ENCODE peak calls at places on chromosomes 1 and 21, in five cellular contexts. H is IMR-90, A is A549, S is K562, M is GM12878. O is an unnamed sample.

GRCh38 chr1:34917017-34917416 is 12.4 kb downstream of the DLGAP3 start:
- DNase-seq in H (no peak), A (no peak), S (no peak), M (no peak), O (no peak)

GRCh38 chr1:56676571-56677035 is 31.5 kb downstream of the PRKAA2 start:
- DNase-seq in H (peak), A (peak), S (no peak), M (no peak), O (peak)

GRCh38 chr21:33949516-33950424 is 34.2 kb upstream of the ATP5PO start:
- DNase-seq in H (no peak), A (no peak), S (no peak), M (peak), O (no peak)

GRCh38 chr1:178223289-178223688 is 129.4 kb downstream of the RASAL2 start:
- DNase-seq in H (no peak), A (no peak), S (no peak), M (no peak), O (no peak)

GRCh38 chr1:14599173-14599754 is 779 bp downstream of the KAZN start:
- DNase-seq in H (no peak), A (no peak), S (peak), M (no peak), O (peak)

GRCh38 chr1:151809625-151810556 is 4.7 kb upstream of the LINGO4 start:
- DNase-seq in H (no peak), A (no peak), S (no peak), M (no peak), O (no peak)

GRCh38 chr1:7315946-7316345 is 455.1 kb upstream of the VAMP3 start:
- DNase-seq in H (no peak), A (no peak), S (no peak), M (no peak), O (no peak)

GRCh38 chr1:235910357-235911299 is 43.9 kb upstream of the LYST start:
- DNase-seq in H (peak), A (peak), S (no peak), M (no peak), O (peak)

GRCh38 chr21:28548291-28548690 is 444.4 kb downstream of the LTN1 start:
- DNase-seq in H (peak), A (no peak), S (no peak), M (no peak), O (no peak)

GRCh38 chr1:20731057-20731991 is 1.2 kb downstream of the SH2D5 start:
- DNase-seq in H (no peak), A (no peak), S (no peak), M (no peak), O (peak)

GRCh38 chr1:201792534-201793305 is 36.2 kb upstream of the IPO9 start:
- DNase-seq in H (peak), A (peak), S (peak), M (no peak), O (peak)

GRCh38 chr21:43572443-43572842 is 86.8 kb downstream of the HSF2BP start:
- DNase-seq in H (no peak), A (no peak), S (no peak), M (no peak), O (no peak)

GRCh38 chr1:206606867-206607266 is 5.4 kb downstream of the EIF2D start:
- DNase-seq in H (peak), A (peak), S (peak), M (no peak), O (peak)

GRCh38 chr1:246588322-246588721 is 22.1 kb downstream of the CNST start:
- DNase-seq in H (peak), A (no peak), S (no peak), M (no peak), O (no peak)

GRCh38 chr1:146039844-146040194 is 18.3 kb upstream of the HJV start:
- DNase-seq in H (no peak), A (no peak), S (no peak), M (no peak), O (no peak)

GRCh38 chr1:35539824-35540261 is 17.4 kb downstream of the KIAA0319L start:
- DNase-seq in H (peak), A (no peak), S (no peak), M (peak), O (no peak)

GRCh38 chr1:236492378-236492777 is 31.4 kb upstream of the LGALS8 start:
- DNase-seq in H (no peak), A (no peak), S (no peak), M (no peak), O (no peak)

GRCh38 chr1:212413902-212414327 is 771 bp downstream of the PACC1 start:
- DNase-seq in H (peak), A (peak), S (no peak), M (no peak), O (peak)

GRCh38 chr1:88812366-88812765 is 79.0 kb downstream of the GTF2B start:
- DNase-seq in H (no peak), A (no peak), S (no peak), M (no peak), O (no peak)

GRCh38 chr21:41976611-41977010 is 22.8 kb upstream of the C2CD2 start:
- DNase-seq in H (no peak), A (no peak), S (no peak), M (no peak), O (no peak)

GRCh38 chr21:15063081-15063820 is 1.5 kb downstream of the NRIP1 start:
- DNase-seq in H (peak), A (no peak), S (no peak), M (no peak), O (no peak)

GRCh38 chr1:6554907-6555778 is at the start of gene TAS1R1:
- DNase-seq in H (no peak), A (no peak), S (no peak), M (no peak), O (no peak)

GRCh38 chr1:234612352-234613127 is 2.6 kb upstream of the IRF2BP2 start:
- DNase-seq in H (peak), A (peak), S (peak), M (peak), O (peak)

GRCh38 chr1:57423135-57424131 is at the start of gene DAB1:
- DNase-seq in H (peak), A (no peak), S (no peak), M (no peak), O (peak)

GRCh38 chr1:30822966-30823581 is 65.5 kb upstream of the LAPTM5 start:
- DNase-seq in H (no peak), A (no peak), S (no peak), M (no peak), O (no peak)

GRCh38 chr1:56200446-56200845 is 378.9 kb downstream of the PLPP3 start:
- DNase-seq in H (peak), A (no peak), S (no peak), M (no peak), O (peak)

GRCh38 chr1:160326393-160326792 is 16.7 kb downstream of the COPA start:
- DNase-seq in H (no peak), A (no peak), S (no peak), M (no peak), O (no peak)

GRCh38 chr21:43311303-43311817 is 115.6 kb downstream of the SIK1 start:
- DNase-seq in H (no peak), A (no peak), S (no peak), M (no peak), O (no peak)

GRCh38 chr1:87673748-87674147 is 345.1 kb downstream of the LMO4 start:
- DNase-seq in H (no peak), A (no peak), S (no peak), M (no peak), O (no peak)

GRCh38 chr1:219710529-219711194 is 97.8 kb upstream of the ZC3H11B start:
- DNase-seq in H (peak), A (no peak), S (no peak), M (no peak), O (no peak)

GRCh38 chr1:234186037-234186688 is 187.1 kb upstream of the COA6 start:
- DNase-seq in H (peak), A (peak), S (no peak), M (no peak), O (no peak)

GRCh38 chr1:65068202-65069011 is 79.6 kb upstream of the AK4 start:
- DNase-seq in H (peak), A (no peak), S (no peak), M (no peak), O (no peak)

GRCh38 chr1:155882235-155882634 is 22.9 kb downstream of the SYT11 start:
- DNase-seq in H (no peak), A (no peak), S (no peak), M (peak), O (no peak)

GRCh38 chr1:150164224-150164623 is 14.5 kb downstream of the PLEKHO1 start:
- DNase-seq in H (no peak), A (no peak), S (no peak), M (no peak), O (no peak)
- TF ChIP-seq BHLHE40 in H (no peak), A (no peak), S (no peak), M (no peak), O (no peak)

GRCh38 chr1:205516362-205516761 is 11.9 kb downstream of the CDK18 start:
- DNase-seq in H (no peak), A (no peak), S (no peak), M (no peak), O (no peak)
- TF ChIP-seq BHLHE40 in H (no peak), A (no peak), S (no peak), M (no peak), O (no peak)

GRCh38 chr1:81129366-81129765 is 671.4 kb upstream of the ADGRL2 start:
- DNase-seq in H (no peak), A (no peak), S (no peak), M (no peak), O (no peak)
- TF ChIP-seq BHLHE40 in H (no peak), A (no peak), S (no peak), M (no peak), O (no peak)

GRCh38 chr21:38459490-38459889 is 38.8 kb downstream of the ERG start:
- DNase-seq in H (no peak), A (no peak), S (no peak), M (no peak), O (no peak)

GRCh38 chr21:38455403-38455802 is 42.9 kb downstream of the ERG start:
- DNase-seq in H (no peak), A (no peak), S (no peak), M (no peak), O (no peak)

GRCh38 chr21:38460171-38460742 is 38.0 kb downstream of the ERG start:
- DNase-seq in H (peak), A (no peak), S (no peak), M (no peak), O (no peak)
- TF ChIP-seq BHLHE40 in H (no peak), A (no peak), S (no peak), M (no peak), O (no peak)

GRCh38 chr1:153771241-153771640 is 4.0 kb upstream of the SLC27A3 start:
- DNase-seq in H (no peak), A (no peak), S (no peak), M (no peak), O (no peak)
- TF ChIP-seq BHLHE40 in H (no peak), A (no peak), S (no peak), M (no peak), O (no peak)

DNA sequence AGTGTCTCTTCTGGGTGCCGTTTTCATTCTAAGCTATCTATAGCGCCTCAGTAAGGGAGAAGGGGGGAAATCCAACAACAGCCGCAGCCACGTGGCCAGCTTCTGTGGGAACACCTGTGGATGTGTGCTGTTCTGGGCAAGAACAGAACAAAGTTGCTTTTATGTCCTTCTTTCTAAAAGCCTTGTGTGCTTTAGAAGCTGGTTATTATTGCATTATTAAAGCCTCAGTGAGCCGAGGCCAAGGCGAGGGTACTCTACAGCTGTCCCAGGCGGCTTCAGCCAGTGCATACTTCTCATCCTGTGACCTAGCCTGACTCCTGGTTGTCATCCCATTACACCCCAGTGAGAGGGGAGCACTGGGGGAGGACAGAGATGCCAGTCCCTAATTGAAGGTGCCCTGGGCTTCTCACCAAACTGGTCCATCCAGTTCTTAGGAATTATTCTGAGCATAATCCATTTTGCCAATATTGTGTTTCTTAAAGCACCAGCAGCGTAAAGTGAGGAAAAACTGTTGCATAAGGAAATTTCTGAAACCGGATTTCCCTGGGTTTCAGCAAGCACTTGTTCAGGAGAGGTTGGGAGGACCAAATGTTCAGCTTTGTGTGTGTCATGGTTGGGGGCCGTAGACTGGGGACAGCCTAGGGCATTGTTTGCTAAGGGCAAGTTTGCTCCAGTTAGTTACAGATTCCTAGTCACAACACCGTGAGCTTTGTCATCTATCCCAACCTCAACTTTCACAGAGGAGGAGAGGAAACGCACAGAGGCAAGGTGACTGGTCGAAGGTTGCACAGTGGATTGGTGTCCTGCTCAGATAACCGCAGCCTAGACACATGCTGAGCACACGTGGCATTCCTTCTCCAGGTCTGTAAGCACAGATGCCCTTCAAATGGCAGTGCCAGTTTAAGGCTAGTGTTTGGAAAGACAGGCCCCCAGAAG is 61.0 kb upstream of the ATP1A1 start:
- DNase-seq in H (no peak), A (no peak), S (no peak), M (no peak), O (no peak)
- TF ChIP-seq BHLHE40 in H (no peak), A (no peak), S (no peak), M (no peak), O (no peak)

GRCh38 chr1:62343911-62344310 is 24.7 kb upstream of the KANK4 start:
- DNase-seq in H (no peak), A (no peak), S (no peak), M (no peak), O (no peak)

GRCh38 chr1:62337535-62337784 is 18.2 kb upstream of the KANK4 start:
- DNase-seq in H (no peak), A (no peak), S (no peak), M (no peak), O (no peak)

GRCh38 chr1:62342270-62342669 is 23.0 kb upstream of the KANK4 start:
- DNase-seq in H (no peak), A (no peak), S (no peak), M (no peak), O (no peak)

GRCh38 chr1:62337785-62338631 is 18.8 kb upstream of the KANK4 start:
- DNase-seq in H (no peak), A (no peak), S (peak), M (no peak), O (no peak)

GRCh38 chr1:62341120-62341519 is 21.9 kb upstream of the KANK4 start:
- DNase-seq in H (no peak), A (no peak), S (no peak), M (no peak), O (no peak)
- TF ChIP-seq BHLHE40 in H (no peak), A (no peak), S (no peak), M (no peak), O (no peak)

GRCh38 chr1:159218846-159219636 is 14.4 kb downstream of the ACKR1 start:
- DNase-seq in H (no peak), A (no peak), S (no peak), M (no peak), O (no peak)
- TF ChIP-seq BHLHE40 in H (no peak), A (no peak), S (no peak), M (no peak), O (no peak)